ENCODE peak calls at places on chromosomes 4 and X, in six cellular contexts. U is HepG2, N is heart right ventricle, S is suprapubic skin, H is heart left ventricle, T is mammary epithelial cell. Y is an unnamed sample. For H3K4me1 and H3K9me3, the result is how much of the 10 kb centered on the place peaks cover.

GRCh38 chr4:97866821-97867556 is 276.3 kb downstream of the STPG2 start:
- DNase-seq in U (no peak), N (no peak), S (no peak), H (no peak), T (no peak), Y (no peak)

GRCh38 chrX:123860506-123860840 is 620 bp downstream of the XIAP start:
- DNase-seq in U (peak), N (no peak), S (no peak), H (no peak), T (no peak), Y (no peak)

GRCh38 chr4:10295326-10295725 is 161.9 kb downstream of the ZNF518B start:
- DNase-seq in U (no peak), N (no peak), S (no peak), H (no peak), T (no peak), Y (no peak)

GRCh38 chr4:61828960-61829359 is 628.8 kb downstream of the ADGRL3 start:
- DNase-seq in U (no peak), N (no peak), S (no peak), H (no peak), T (no peak), Y (no peak)

GRCh38 chr4:39365931-39366771 is at the start of gene RFC1:
- DNase-seq in U (peak), N (peak), S (peak), H (peak), T (peak), Y (peak)

GRCh38 chr4:153333874-153334273 is 10.6 kb upstream of the MND1 start:
- DNase-seq in U (no peak), N (no peak), S (no peak), H (no peak), T (no peak), Y (no peak)

GRCh38 chrX:152276277-152276676 is 137.9 kb upstream of the MAGEA10 start:
- DNase-seq in U (no peak), N (no peak), S (no peak), H (no peak), T (peak), Y (no peak)

GRCh38 chr4:20284990-20285389 is 33.3 kb downstream of the SLIT2 start:
- DNase-seq in U (no peak), N (no peak), S (no peak), H (no peak), T (peak), Y (no peak)

GRCh38 chr4:148238086-148238485 is 204.1 kb downstream of the NR3C2 start:
- DNase-seq in U (no peak), N (no peak), S (no peak), H (no peak), T (no peak), Y (no peak)

GRCh38 chrX:112163916-112164315 is 81.3 kb upstream of the TRPC5 start:
- DNase-seq in U (no peak), N (no peak), S (no peak), H (no peak), T (no peak), Y (no peak)

GRCh38 chrX:15269618-15270521 is at the start of gene ASB9:
- DNase-seq in U (peak), N (no peak), S (peak), H (peak), T (peak), Y (peak)

GRCh38 chr4:7186516-7187296 is 5.6 kb upstream of the SORCS2 start:
- DNase-seq in U (no peak), N (no peak), S (peak), H (no peak), T (no peak), Y (peak)

GRCh38 chr4:2637956-2638552 is 101.6 kb downstream of the FAM193A start:
- DNase-seq in U (no peak), N (no peak), S (peak), H (no peak), T (no peak), Y (no peak)

DNA sequence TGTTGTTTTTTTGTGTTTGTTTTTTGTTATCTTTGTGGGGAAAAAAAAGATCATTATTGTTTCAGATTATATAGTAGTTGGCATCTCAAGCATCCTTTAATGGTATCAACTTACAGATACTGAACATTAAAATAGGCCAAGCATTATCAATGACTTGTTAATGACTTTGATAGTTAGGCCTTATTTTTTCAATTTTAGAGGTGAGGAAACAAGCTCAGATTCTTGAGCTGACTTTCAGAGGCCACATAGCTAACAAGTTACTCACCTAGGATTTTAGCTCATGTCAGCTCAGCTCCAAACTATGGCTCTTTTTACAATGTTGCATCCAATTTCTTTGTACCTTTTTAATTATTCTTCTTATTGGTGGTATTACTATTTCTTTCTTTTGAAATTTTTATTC is 471 bp upstream of the PLAC8 start:
- DNase-seq in U (no peak), N (no peak), S (no peak), H (no peak), T (peak), Y (no peak)
- H3K4me1 ChIP-seq in U (half or more), N (under half), S (under half), H (under half), T (under half), Y (under half)

DNA sequence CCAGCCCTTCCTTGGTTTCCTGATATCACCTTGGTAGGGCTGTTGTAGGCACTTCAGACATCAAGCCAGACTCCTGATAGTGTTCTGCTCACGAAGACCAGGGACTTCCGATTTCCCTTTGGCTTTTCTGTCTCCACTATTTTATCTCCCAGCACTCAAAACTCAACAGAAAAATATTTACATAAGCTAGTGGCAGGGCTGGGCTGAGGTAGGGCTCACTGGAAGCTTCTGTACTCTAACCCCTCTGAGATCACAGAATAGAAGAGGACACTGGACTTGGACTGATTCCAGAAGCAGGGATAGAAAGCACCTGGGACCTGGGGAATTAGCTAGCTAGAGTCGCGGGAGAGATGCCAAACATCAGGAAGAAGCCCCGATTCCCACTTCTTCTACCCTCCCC is 34.3 kb upstream of the EFNB1 start:
- DNase-seq in U (peak), N (no peak), S (no peak), H (no peak), T (no peak), Y (no peak)
- H3K9me3 ChIP-seq in U (under half), N (under half), S (under half), H (under half), T (under half), Y (under half)

DNA sequence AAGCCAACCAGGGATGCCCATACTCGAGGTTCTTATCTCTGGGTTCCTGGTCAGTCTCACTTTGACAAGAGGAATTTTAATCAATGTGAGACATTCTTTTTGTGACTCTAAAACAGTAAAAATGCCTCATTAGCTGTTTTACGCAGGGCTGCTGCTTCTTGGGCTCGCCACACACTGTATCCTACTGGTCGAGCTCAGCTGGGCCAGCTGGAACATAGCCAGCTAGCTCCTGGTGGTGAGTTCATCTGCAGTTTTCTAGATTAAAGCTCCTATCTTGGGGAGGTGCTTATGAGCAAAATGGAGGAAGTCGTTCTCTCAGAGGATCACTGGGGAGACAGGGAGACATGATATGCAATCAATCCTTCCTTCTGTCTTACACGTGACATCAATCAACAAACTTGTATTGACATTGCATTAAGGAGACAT is 55.9 kb upstream of the LEF1 start:
- DNase-seq in U (no peak), N (no peak), S (no peak), H (no peak), T (no peak), Y (no peak)
- TF ChIP-seq CTCF in U (no peak), N (no peak), S (no peak), H (no peak), T (no peak), Y (no peak)

DNA sequence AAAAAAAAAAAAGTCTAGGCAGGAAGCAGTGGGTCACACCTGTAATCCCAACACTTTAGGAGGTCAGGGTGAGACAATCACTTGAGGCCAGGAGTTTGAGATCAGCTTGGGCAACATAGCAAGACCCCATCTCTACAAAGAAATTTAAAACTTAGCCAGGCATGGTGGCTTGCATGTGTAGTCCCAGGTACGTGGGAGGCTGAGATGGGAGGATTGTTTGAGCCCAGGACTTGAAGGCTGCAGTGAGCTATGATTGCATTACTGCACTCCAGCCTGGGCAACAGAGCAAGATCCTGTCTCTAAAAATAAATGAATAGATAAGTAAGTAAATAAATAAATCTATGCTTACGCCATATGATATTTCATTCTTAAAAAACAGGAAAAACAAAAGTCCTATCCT is 65.3 kb downstream of the DHRSX start:
- DNase-seq in U (no peak), N (no peak), S (peak), H (no peak), T (no peak), Y (no peak)
- H3K4me1 ChIP-seq in U (under half), N (under half), S (under half), H (under half), T (under half), Y (under half)

DNA sequence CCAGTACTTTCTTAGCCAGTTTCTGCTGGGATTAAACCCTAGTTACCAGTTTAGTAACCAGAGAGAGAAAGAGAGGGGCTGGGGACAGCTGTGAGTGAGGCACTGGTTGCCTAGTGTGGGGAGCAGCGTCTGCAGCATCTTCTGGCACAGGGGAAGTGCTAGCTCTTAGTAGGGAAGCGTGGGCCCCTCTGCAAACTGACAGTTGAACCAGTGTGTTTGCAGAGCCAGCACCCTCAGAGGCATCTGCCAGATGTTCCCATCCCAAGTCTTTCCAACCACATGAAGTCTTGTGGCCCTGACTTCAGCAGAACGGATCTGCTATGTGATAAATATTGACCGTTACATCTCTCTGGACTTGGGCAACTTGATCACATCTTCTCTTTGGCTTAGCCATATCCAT is 15.0 kb downstream of the RBMX2 start:
- DNase-seq in U (no peak), N (no peak), S (no peak), H (no peak), T (no peak), Y (no peak)
- H3K9me3 ChIP-seq in U (under half), N (under half), S (under half), H (under half), T (under half), Y (under half)

GRCh38 chrX:115940888-115941332 is 229.6 kb upstream of the AGTR2 start:
- DNase-seq in U (peak), N (no peak), S (no peak), H (no peak), T (peak), Y (no peak)
- TF ChIP-seq CTCF in U (peak), N (peak), S (peak), H (peak), T (peak), Y (peak)

GRCh38 chr4:57460967-57461366 is 350.8 kb upstream of the IGFBP7 start:
- DNase-seq in U (no peak), N (no peak), S (no peak), H (no peak), T (no peak), Y (no peak)
- H3K4me1 ChIP-seq in U (under half), N (under half), S (under half), H (under half), T (under half), Y (under half)